ENCODE peak calls at places on chromosome 5, in four cellular contexts. V, D, O and E are unnamed samples.
A peak's percentile ranks its signal among the peaks of the same experiment; 100 is the strongest.

GRCh38 chr5:1110930-1111726 is 735 bp downstream of the SLC12A7 start:
- DNase-seq in V (peak; percentile 51), D (peak; percentile 15), O (peak; percentile 27), E (peak; percentile 37)

GRCh38 chr5:124239572-124239971 is 506.9 kb downstream of the ZNF608 start:
- DNase-seq in V (no peak), D (no peak), O (no peak), E (no peak)

GRCh38 chr5:132439521-132440206 is 50.9 kb downstream of the IRF1 start:
- DNase-seq in V (peak; percentile 85), D (peak; percentile 71), O (no peak), E (no peak)

GRCh38 chr5:137097203-137097602 is 401.9 kb downstream of the SPOCK1 start:
- DNase-seq in V (no peak), D (no peak), O (no peak), E (no peak)

GRCh38 chr5:122447941-122448340 is 135.9 kb downstream of the SNCAIP start:
- DNase-seq in V (no peak), D (no peak), O (no peak), E (no peak)

GRCh38 chr5:132422720-132423442 is 53.4 kb downstream of the SLC22A5 start:
- DNase-seq in V (peak; percentile 65), D (peak; percentile 45), O (no peak), E (no peak)

GRCh38 chr5:53109041-53109435 is 519 bp downstream of the MOCS2 start:
- DNase-seq in V (no peak), D (peak; percentile 49), O (no peak), E (no peak)

GRCh38 chr5:75116836-75117235 is 64.5 kb upstream of the GCNT4 start:
- DNase-seq in V (no peak), D (no peak), O (no peak), E (no peak)

GRCh38 chr5:1557114-1557873 is 33.5 kb upstream of the LPCAT1 start:
- DNase-seq in V (no peak), D (no peak), O (no peak), E (no peak)

GRCh38 chr5:87844449-87844848 is 424.2 kb downstream of the TMEM161B start:
- DNase-seq in V (no peak), D (no peak), O (no peak), E (no peak)

GRCh38 chr5:144203750-144204596 is 33.3 kb downstream of the KCTD16 start:
- DNase-seq in V (peak; percentile 53), D (peak; percentile 81), O (peak; percentile 70), E (peak; percentile 36)

GRCh38 chr5:71924980-71925379 is 182.3 kb upstream of the MAP1B start:
- DNase-seq in V (no peak), D (peak; percentile 74), O (no peak), E (no peak)

GRCh38 chr5:54294097-54294667 is 16.2 kb downstream of the ARL15 start:
- DNase-seq in V (no peak), D (no peak), O (no peak), E (no peak)

GRCh38 chr5:134577796-134578577 is 52.5 kb downstream of the JADE2 start:
- DNase-seq in V (peak; percentile 92), D (peak; percentile 80), O (peak; percentile 78), E (peak; percentile 65)

GRCh38 chr5:80140496-80140895 is 105.3 kb downstream of the THBS4 start:
- DNase-seq in V (peak; percentile 22), D (no peak), O (no peak), E (no peak)
- H3K4me3 ChIP-seq in V (no peak overlapping the region), D (no peak overlapping the region), O (no peak overlapping the region), E (no peak overlapping the region)

GRCh38 chr5:139394123-139394653 is 716 bp downstream of the PROB1 start:
- DNase-seq in V (peak; percentile 75), D (peak; percentile 34), O (peak; percentile 78), E (peak; percentile 45)
- H3K4me3 ChIP-seq in V (peak overlapping the region; percentile 42), D (peak overlapping the region; percentile 35), O (peak overlapping the region; percentile 72), E (no peak overlapping the region)

DNA sequence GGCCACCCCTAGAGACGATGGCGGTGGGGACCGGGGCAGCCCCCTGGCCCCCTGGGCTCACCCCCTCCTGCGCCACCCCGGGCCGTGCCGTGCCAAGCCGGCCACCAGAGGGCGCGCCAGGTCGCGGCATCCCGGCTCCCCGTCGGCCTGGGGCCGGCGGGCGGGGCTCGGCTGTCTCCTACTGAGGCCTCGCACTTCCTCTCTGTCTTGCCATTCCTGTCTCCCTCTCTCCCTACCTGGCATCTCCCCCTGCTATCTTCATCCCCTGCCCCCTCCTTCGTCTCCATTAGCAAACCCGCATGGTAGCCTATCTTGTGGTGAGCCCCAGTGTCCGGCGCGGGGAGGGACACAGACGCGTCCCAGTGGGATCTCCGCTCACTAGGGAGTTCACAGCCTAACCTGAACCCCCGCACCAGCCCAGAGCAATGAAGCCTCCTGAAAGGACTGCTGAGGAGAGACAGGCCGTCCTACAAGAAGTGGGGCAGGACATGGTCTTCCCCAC is 29.8 kb upstream of the FABP6 start:
- DNase-seq in V (peak; percentile 73), D (peak; percentile 42), O (peak; percentile 47), E (peak; percentile 62)
- H3K4me3 ChIP-seq in V (peak overlapping the region; percentile 27), D (peak overlapping the region; percentile 35), O (no peak overlapping the region), E (no peak overlapping the region)

DNA sequence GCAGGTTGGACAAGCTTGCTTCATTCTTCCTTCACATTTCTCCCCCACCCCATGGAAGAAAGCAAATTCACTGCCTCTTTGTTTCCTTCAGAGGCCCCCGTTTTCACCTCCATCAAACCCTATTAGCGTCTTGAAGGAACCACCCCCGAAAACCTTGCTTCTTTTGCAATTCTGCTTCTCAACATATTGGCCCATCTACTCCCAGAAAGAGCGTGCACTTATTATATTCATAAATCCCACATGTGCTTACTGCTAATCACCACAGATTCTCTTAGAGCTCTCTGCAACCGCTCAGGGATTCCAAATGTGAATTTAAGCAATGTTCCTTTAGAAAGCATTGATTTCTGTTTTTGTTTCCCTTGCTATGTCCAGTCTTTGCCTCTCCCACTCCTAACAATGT is 1.1 kb downstream of the F2RL2 start:
- DNase-seq in V (no peak), D (peak; percentile 7), O (no peak), E (no peak)
- H3K4me3 ChIP-seq in V (no peak overlapping the region), D (peak overlapping the region; percentile 24), O (no peak overlapping the region), E (no peak overlapping the region)